ENCODE peak calls at places on chromosomes 13 and 19, in four cellular contexts. O, T, Q and Y are unnamed samples.

GRCh38 chr13:67075239-67075638 is 154.9 kb downstream of the PCDH9 start:
- DNase-seq in O (no peak), Q (no peak), T (peak; percentile 1), Y (no peak)

GRCh38 chr19:49869009-49869483 is 1.7 kb upstream of the PNKP start:
- DNase-seq in Q (peak; percentile 76), T (no peak), O (no peak), Y (peak; percentile 70)

GRCh38 chr13:30702006-30702405 is 33.3 kb upstream of the ALOX5AP start:
- DNase-seq in T (no peak), Q (no peak), O (no peak), Y (no peak)

GRCh38 chr19:16062789-16063188 is 13.5 kb upstream of the TPM4 start:
- DNase-seq in O (no peak), T (peak; percentile 57), Q (no peak), Y (peak; percentile 63)

GRCh38 chr13:49560270-49561063 is 24.9 kb downstream of the RCBTB1 start:
- DNase-seq in O (peak; percentile 76), Q (no peak), T (peak; percentile 14), Y (no peak)

GRCh38 chr19:46081928-46082727 is 41.3 kb upstream of the IGFL4 start:
- DNase-seq in Q (no peak), O (no peak), T (peak; percentile 46), Y (no peak)

GRCh38 chr19:47608074-47608907 is 643 bp upstream of the BICRA start:
- DNase-seq in T (peak; percentile 93), O (peak; percentile 94), Q (peak; percentile 99), Y (peak; percentile 99)

GRCh38 chr19:49689133-49690072 is at the start of gene ADM5:
- DNase-seq in Q (peak; percentile 89), O (no peak), T (no peak), Y (no peak)

GRCh38 chr19:33132021-33132420 is at the start of gene WDR88:
- DNase-seq in Q (peak; percentile 85), O (no peak), T (no peak), Y (no peak)

GRCh38 chr19:17669419-17669818 is 18.7 kb downstream of the UNC13A start:
- DNase-seq in O (no peak), T (no peak), Q (no peak), Y (no peak)

GRCh38 chr13:50845211-50845610 is 1.7 kb upstream of the DLEU7 start:
- DNase-seq in O (no peak), Q (no peak), T (no peak), Y (no peak)

GRCh38 chr13:42696191-42696590 is 85.2 kb upstream of the FAM216B start:
- DNase-seq in O (no peak), Q (no peak), T (peak; percentile 81), Y (no peak)

GRCh38 chr19:14540741-14541525 is 11.5 kb downstream of the TECR start:
- DNase-seq in T (no peak), Q (peak; percentile 15), O (no peak), Y (no peak)

GRCh38 chr13:79741006-79741405 is 260.1 kb downstream of the NDFIP2 start:
- DNase-seq in O (peak; percentile 46), Q (no peak), T (no peak), Y (no peak)

GRCh38 chr19:33488826-33489225 is 32.8 kb downstream of the PEPD start:
- DNase-seq in T (no peak), Q (peak; percentile 56), O (peak; percentile 25), Y (no peak)

GRCh38 chr19:44653977-44654784 is 10.5 kb downstream of the PVR start:
- DNase-seq in Q (no peak), O (no peak), T (peak; percentile 42), Y (peak; percentile 62)

GRCh38 chr13:72121466-72121865 is 254.5 kb upstream of the DACH1 start:
- DNase-seq in Q (no peak), T (no peak), O (no peak), Y (no peak)

GRCh38 chr13:91664036-91664435 is 265.6 kb downstream of the GPC5 start:
- DNase-seq in T (peak; percentile 5), Q (no peak), O (no peak), Y (no peak)

GRCh38 chr13:44271915-44272341 is 101.7 kb upstream of the SERP2 start:
- DNase-seq in O (no peak), Q (no peak), T (no peak), Y (no peak)

GRCh38 chr19:40611096-40611495 is 9.9 kb downstream of the LTBP4 start:
- DNase-seq in Q (peak; percentile 90), T (no peak), O (peak; percentile 32), Y (no peak)

GRCh38 chr19:46621191-46622117 is 3.4 kb downstream of the PTGIR start:
- DNase-seq in T (no peak), O (no peak), Q (no peak), Y (no peak)

GRCh38 chr13:107585466-107585865 is 629.9 kb downstream of the LIG4 start:
- DNase-seq in O (no peak), T (no peak), Q (no peak), Y (no peak)

GRCh38 chr19:43624933-43625332 is 5.5 kb upstream of the ZNF428 start:
- DNase-seq in O (no peak), T (no peak), Q (peak; percentile 76), Y (peak; percentile 59)
- TF ChIP-seq CTCF in O (no peak), T (no peak), Q (no peak), Y (no peak)

GRCh38 chr19:10294368-10294697 is 4.6 kb downstream of the ICAM5 start:
- DNase-seq in O (no peak), T (no peak), Q (peak; percentile 85), Y (no peak)
- TF ChIP-seq CTCF in O (no peak), T (no peak), Q (no peak), Y (no peak)

DNA sequence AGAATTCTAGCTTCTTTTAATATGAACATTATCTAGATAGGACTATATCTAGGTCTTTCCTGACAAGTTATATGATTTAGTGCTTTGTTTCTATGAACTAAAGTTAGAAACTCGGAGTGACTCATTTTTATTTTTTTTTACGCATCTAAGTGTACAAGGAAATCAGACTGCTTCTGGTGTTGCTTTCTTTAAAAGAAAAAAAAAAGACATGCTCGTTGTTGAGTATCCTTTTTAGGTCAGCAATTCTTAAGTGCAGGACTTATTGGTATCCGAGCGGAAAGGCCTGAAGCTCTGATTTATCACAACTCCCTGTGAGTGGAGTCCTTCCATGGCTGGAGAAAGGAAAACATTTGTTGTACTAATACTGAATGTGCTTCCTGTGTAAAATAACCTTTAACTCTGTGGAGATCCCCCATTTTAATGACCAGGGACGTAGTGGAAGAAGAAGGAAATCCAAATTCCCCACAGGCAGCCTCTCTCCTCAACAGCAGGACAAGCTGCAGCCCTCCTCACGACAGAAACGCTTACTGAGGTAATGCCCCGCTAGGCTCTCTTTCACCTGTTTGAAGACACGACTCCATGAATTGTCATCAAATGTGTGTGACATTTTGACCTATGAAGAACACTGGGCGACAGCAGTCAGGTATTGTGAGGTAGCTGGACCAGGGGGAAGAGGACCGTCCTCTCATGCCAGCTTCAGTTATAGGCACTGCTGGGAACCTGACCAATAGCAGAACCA is 17.9 kb upstream of the POMP start:
- DNase-seq in T (no peak), Q (no peak), O (no peak), Y (no peak)
- TF ChIP-seq CTCF in T (no peak), Q (no peak), O (no peak), Y (no peak)

GRCh38 chr13:26934096-26934495 is 173.5 kb upstream of the GPR12 start:
- DNase-seq in Q (no peak), T (no peak), O (no peak), Y (no peak)
- TF ChIP-seq CTCF in Q (no peak), T (no peak), O (no peak), Y (no peak)

DNA sequence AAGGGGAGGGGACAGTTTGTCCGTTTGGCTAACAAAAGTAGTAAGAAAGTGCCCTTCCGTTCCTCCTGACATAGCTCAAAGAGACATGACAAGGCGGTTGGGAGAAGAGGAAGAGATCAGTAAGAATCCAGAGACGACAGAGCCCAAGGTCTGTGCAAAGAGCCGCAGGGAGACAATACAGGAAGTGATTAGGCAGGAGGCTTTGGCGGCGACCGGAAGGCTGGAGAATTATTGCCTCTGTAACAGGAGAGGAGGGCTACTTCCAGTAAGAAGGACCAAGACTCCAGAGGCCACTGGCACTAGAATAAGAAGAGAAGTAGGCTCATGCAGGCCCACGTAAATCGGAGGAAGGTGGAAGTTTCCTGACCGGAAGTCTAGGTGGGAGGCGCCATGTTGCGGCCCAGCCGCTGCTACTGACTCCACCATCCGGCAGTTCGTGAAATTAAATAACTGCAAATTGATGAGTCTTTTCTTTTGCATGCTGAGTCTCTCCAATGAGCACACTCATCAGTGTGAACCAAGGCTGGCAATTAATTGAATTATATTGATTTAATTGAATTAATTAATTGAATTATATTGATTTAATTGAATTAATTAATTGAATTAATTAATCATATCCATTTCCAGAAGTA is 9.9 kb downstream of the RFX2 start:
- DNase-seq in Q (peak; percentile 60), T (no peak), O (no peak), Y (peak; percentile 37)
- TF ChIP-seq CTCF in Q (no peak), T (no peak), O (no peak), Y (no peak)

DNA sequence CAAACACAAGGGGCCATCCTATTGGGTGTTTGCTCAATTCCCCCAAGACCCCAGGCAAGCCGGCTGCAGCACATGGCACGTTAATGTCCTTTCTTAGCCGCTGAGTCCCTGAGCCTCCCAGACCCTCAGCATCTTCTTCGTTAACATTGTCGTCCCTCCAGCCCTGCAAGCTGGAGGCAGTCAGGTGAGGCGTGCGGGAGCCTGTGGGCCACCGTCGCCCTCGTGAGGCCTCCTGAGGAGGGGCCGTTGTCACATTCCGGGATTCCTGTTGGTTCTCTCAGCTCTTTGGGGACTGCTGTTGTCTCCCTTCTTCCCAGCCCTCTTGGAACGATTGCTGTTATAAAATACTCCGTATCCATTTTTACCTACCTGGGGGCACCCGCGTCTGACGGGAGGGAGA is 140.6 kb downstream of the KDM4B start:
- DNase-seq in T (no peak), O (no peak), Q (peak; percentile 40), Y (no peak)
- TF ChIP-seq CTCF in T (no peak), O (no peak), Q (no peak), Y (no peak)

GRCh38 chr13:78586706-78587105 is 16.6 kb downstream of the POU4F1 start:
- DNase-seq in O (no peak), T (no peak), Q (peak; percentile 56), Y (no peak)
- TF ChIP-seq CTCF in O (peak; percentile 27), T (no peak), Q (no peak), Y (no peak)

DNA sequence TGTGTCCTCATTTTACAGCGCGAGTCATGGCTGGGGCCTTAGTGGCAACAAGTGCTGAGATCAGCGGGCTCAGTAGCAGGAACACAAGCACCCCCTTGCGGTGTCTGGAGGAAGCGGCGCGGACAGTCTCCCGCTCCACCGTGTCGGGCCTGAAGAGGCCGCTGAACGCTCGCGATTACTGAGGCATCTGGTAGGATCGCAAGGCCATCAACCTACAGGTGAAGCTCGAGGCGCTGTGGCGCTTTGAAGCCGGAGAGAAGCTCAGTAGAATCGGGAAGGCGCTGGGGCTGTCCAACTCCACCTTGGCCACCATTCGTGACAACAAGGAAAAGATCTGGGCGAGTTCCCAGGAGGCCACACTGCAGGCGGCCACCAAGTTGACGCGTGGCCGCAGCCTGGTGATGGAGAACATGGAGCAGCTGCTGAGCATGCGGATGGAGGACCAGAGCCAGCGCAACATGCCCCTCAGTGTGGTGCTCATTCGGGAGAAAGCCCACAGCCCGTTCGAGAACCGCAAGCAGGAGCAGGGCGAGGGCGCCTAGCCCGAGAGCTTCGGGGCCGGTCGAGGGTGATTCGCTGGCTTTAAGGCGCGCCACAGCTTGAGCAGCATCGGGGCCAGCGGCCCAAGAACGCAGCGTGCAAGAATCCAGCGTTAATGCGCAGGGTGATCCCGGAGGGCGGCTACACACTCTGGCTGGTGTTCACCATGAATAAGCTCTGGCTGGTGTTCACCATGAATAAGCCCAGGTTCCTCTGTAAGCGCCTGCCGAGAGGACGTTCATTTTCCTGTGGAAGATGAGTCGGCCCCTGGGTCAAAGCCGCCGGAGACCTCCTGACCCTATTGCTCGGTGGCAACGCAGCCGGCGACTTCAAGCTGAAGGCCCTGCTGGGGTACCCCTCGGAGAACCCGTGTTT is 8.3 kb upstream of the MZF1 start:
- DNase-seq in T (no peak), Q (peak; percentile 91), O (peak; percentile 58), Y (peak; percentile 73)
- TF ChIP-seq CTCF in T (peak; percentile 68), Q (peak; percentile 96), O (peak; percentile 23), Y (no peak)